ENCODE peak calls at places on chromosome 6, in seven cellular contexts. O is activated naive CD4-positive, alpha-beta T cell; P is CD8-positive, alpha-beta T cell; T is activated T-helper 1 cell treated with anti-CD3 and anti-CD28 coated beads, Interleukin-2, amount 50 U/mL, for 16 hours; U is M059J; F is brain microvascular endothelial cell; S is HCEC 1CT. D is an unnamed sample.

GRCh38 chr6:21163110-21163837 is 430.3 kb upstream of the SOX4 start:
- DNase-seq in O (no peak), P (no peak), T (no peak), U (peak; percentile 95), F (peak; percentile 86), S (peak; percentile 36), D (peak; percentile 12)

GRCh38 chr6:125807293-125807692 is 16.5 kb downstream of the NCOA7 start:
- DNase-seq in O (no peak), P (no peak), T (no peak), U (no peak), F (no peak), S (no peak), D (no peak)

GRCh38 chr6:133632206-133632605 is 256.7 kb upstream of the TCF21 start:
- DNase-seq in O (no peak), P (no peak), T (no peak), U (peak; percentile 72), F (peak; percentile 62), S (peak; percentile 79), D (no peak)

GRCh38 chr6:36075656-36076055 is 48.0 kb downstream of the MAPK14 start:
- DNase-seq in O (no peak), P (peak; percentile 33), T (no peak), U (no peak), F (no peak), S (no peak), D (no peak)

GRCh38 chr6:37303891-37304503 is 46.1 kb upstream of the TMEM217 start:
- DNase-seq in O (no peak), P (no peak), T (no peak), U (peak; percentile 42), F (peak; percentile 32), S (peak; percentile 40), D (peak; percentile 54)

GRCh38 chr6:101000334-101000733 is 119.2 kb upstream of the ASCC3 start:
- DNase-seq in O (no peak), P (no peak), T (no peak), U (no peak), F (no peak), S (peak; percentile 68), D (no peak)

GRCh38 chr6:112298816-112299281 is 44.5 kb upstream of the LAMA4 start:
- DNase-seq in O (no peak), P (no peak), T (no peak), U (peak; percentile 98), F (peak; percentile 91), S (peak; percentile 91), D (peak; percentile 49)

GRCh38 chr6:42163941-42164340 is 9.2 kb upstream of the GUCA1A start:
- DNase-seq in O (no peak), P (no peak), T (no peak), U (no peak), F (no peak), S (no peak), D (peak; percentile 32)

GRCh38 chr6:30981942-30982772 is 1.4 kb upstream of the MUC21 start:
- DNase-seq in O (no peak), P (no peak), T (no peak), U (peak; percentile 90), F (peak; percentile 58), S (peak; percentile 53), D (peak; percentile 60)

GRCh38 chr6:4322846-4323309 is 187.5 kb upstream of the ECI2 start:
- DNase-seq in O (no peak), P (no peak), T (no peak), U (peak; percentile 82), F (peak; percentile 50), S (no peak), D (no peak)

GRCh38 chr6:142695016-142695415 is 250.0 kb downstream of the HIVEP2 start:
- DNase-seq in O (no peak), P (no peak), T (no peak), U (peak; percentile 25), F (no peak), S (no peak), D (no peak)

GRCh38 chr6:43120938-43121913 is 45.1 kb downstream of the PTK7 start:
- DNase-seq in O (no peak), P (no peak), T (no peak), U (peak; percentile 100), F (peak; percentile 98), S (peak; percentile 97), D (peak; percentile 64)

GRCh38 chr6:27237089-27237723 is 10.3 kb upstream of the PRSS16 start:
- DNase-seq in O (no peak), P (no peak), T (no peak), U (peak; percentile 80), F (peak; percentile 85), S (peak; percentile 70), D (peak; percentile 51)

GRCh38 chr6:14871196-14871595 is 374.7 kb upstream of the JARID2 start:
- DNase-seq in O (no peak), P (no peak), T (no peak), U (peak; percentile 65), F (no peak), S (no peak), D (peak; percentile 31)

D was measured in AG08396.